ENCODE peak calls at places on chromosomes 2 and 18, in ten cellular contexts. T is uterus, H is mucosa of descending colon, Q is epithelial cell of proximal tubule, M is A549, U is K562, B is fibroblast of lung, L is neural crest cell, R is GM13977, X is hepatocyte. J is an unnamed sample.

GRCh38 chr18:25056456-25056855 is 295.5 kb downstream of the ZNF521 start:
- DNase-seq in T (no peak), H (no peak), Q (no peak), M (no peak), U (no peak), B (no peak), L (no peak), R (no peak), X (no peak), J (no peak)

GRCh38 chr2:86770816-86771215 is 19.9 kb downstream of the CD8A start:
- DNase-seq in T (no peak), H (no peak), Q (no peak), M (no peak), U (no peak), B (no peak), L (no peak), R (no peak), X (no peak), J (no peak)

GRCh38 chr2:209383212-209383611 is 40.6 kb upstream of the MAP2 start:
- DNase-seq in T (no peak), H (no peak), Q (peak; percentile 84), M (peak; percentile 2), U (no peak), B (peak; percentile 85), L (no peak), R (no peak), X (peak; percentile 44), J (no peak)

GRCh38 chr2:114426756-114427155 is 15.7 kb upstream of the DPP10 start:
- DNase-seq in T (no peak), H (no peak), Q (no peak), M (no peak), U (no peak), B (no peak), L (no peak), R (no peak), X (no peak), J (no peak)

GRCh38 chr2:12081481-12082210 is 335.2 kb downstream of the LPIN1 start:
- DNase-seq in T (no peak), H (no peak), Q (no peak), M (no peak), U (no peak), B (no peak), L (no peak), R (no peak), X (no peak), J (peak; percentile 17)

GRCh38 chr2:26067980-26068507 is 34.2 kb downstream of the RAB10 start:
- DNase-seq in T (no peak), H (no peak), Q (no peak), M (no peak), U (no peak), B (no peak), L (no peak), R (no peak), X (no peak), J (no peak)

GRCh38 chr2:168529054-168529833 is 73.2 kb downstream of the CERS6 start:
- DNase-seq in T (no peak), H (no peak), Q (no peak), M (no peak), U (no peak), B (no peak), L (no peak), R (no peak), X (no peak), J (no peak)

GRCh38 chr2:193011870-193012269 is 817.1 kb upstream of the TMEFF2 start:
- DNase-seq in T (no peak), H (no peak), Q (no peak), M (no peak), U (no peak), B (no peak), L (no peak), R (no peak), X (no peak), J (no peak)

GRCh38 chr2:105761931-105762515 is 17.3 kb downstream of the NCK2 start:
- DNase-seq in T (no peak), H (no peak), Q (no peak), M (no peak), U (no peak), B (no peak), L (no peak), R (no peak), X (no peak), J (peak; percentile 22)

GRCh38 chr2:129457277-129457818 is 522.1 kb upstream of the RAB6C start:
- DNase-seq in T (no peak), H (no peak), Q (no peak), M (no peak), U (no peak), B (no peak), L (no peak), R (no peak), X (no peak), J (no peak)

GRCh38 chr18:22378672-22379282 is 38.9 kb downstream of the CTAGE1 start:
- DNase-seq in T (no peak), H (peak; percentile 72), Q (no peak), M (peak; percentile 46), U (peak; percentile 28), B (peak; percentile 22), L (peak; percentile 7), R (no peak), X (peak; percentile 46), J (no peak)

GRCh38 chr2:219125225-219125885 is 35.3 kb downstream of the NHEJ1 start:
- DNase-seq in T (peak; percentile 61), H (peak; percentile 77), Q (peak; percentile 94), M (peak; percentile 31), U (peak; percentile 68), B (peak; percentile 99), L (no peak), R (no peak), X (peak; percentile 90), J (no peak)

GRCh38 chr2:97911922-97912575 is 83.7 kb downstream of the TMEM131 start:
- DNase-seq in T (no peak), H (no peak), Q (no peak), M (no peak), U (no peak), B (peak; percentile 60), L (no peak), R (no peak), X (no peak), J (no peak)
- TF ChIP-seq CTCF in T (no peak), H (no peak), Q (no peak), M (no peak), U (no peak), B (no peak), L (no peak), R (no peak), X (no peak), J (no peak)

GRCh38 chr2:173667415-173667814 is 297.8 kb downstream of the SP3 start:
- DNase-seq in T (no peak), H (peak; percentile 11), Q (no peak), M (no peak), U (no peak), B (no peak), L (no peak), R (no peak), X (no peak), J (no peak)
- TF ChIP-seq CTCF in T (no peak), H (no peak), Q (peak; percentile 63), M (peak; percentile 34), U (peak; percentile 27), B (no peak), L (peak; percentile 17), R (no peak), X (no peak), J (no peak)

DNA sequence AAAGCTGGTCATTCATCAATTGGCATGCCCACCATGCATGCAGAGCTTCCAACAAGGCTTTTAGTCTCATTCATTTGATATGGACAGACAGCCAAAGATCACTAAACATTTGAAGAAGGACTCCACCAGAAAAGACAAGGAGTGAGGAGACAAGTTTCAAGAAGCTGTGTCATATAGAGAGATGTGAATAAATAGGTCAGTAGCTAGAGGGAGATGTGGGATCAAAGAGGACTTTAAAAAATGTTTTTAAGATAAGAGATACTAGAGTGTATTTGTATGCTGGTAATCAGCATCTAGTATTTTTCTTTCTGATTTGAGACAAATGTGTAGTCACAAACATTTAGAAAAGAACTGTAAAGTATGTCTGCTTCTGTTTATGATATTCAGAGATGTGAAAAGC is 48.5 kb downstream of the ANTXR1 start:
- DNase-seq in T (no peak), H (no peak), Q (no peak), M (no peak), U (no peak), B (peak; percentile 39), L (no peak), R (no peak), X (no peak), J (no peak)
- TF ChIP-seq CTCF in T (no peak), H (no peak), Q (no peak), M (no peak), U (peak; percentile 14), B (no peak), L (no peak), R (no peak), X (no peak), J (no peak)

GRCh38 chr2:170715062-170715931 is at the start of gene SP5:
- DNase-seq in T (peak; percentile 69), H (peak; percentile 60), Q (no peak), M (peak; percentile 35), U (peak; percentile 88), B (peak; percentile 44), L (peak; percentile 56), R (peak; percentile 65), X (peak; percentile 81), J (peak; percentile 75)

GRCh38 chr2:170717599-170717963 is 2.4 kb downstream of the SP5 start:
- DNase-seq in T (no peak), H (no peak), Q (no peak), M (no peak), U (no peak), B (no peak), L (no peak), R (no peak), X (no peak), J (no peak)

GRCh38 chr2:170717991-170718589 is 3.0 kb downstream of the SP5 start:
- DNase-seq in T (no peak), H (no peak), Q (no peak), M (no peak), U (no peak), B (no peak), L (no peak), R (no peak), X (no peak), J (no peak)

GRCh38 chr2:170715932-170716777 is 1.0 kb downstream of the SP5 start:
- DNase-seq in T (no peak), H (peak; percentile 22), Q (no peak), M (no peak), U (no peak), B (no peak), L (no peak), R (peak; percentile 64), X (peak; percentile 23), J (peak; percentile 51)

GRCh38 chr2:170716851-170717598 is 1.9 kb downstream of the SP5 start:
- DNase-seq in T (peak; percentile 36), H (peak; percentile 51), Q (no peak), M (peak; percentile 66), U (no peak), B (peak; percentile 34), L (peak; percentile 52), R (peak; percentile 72), X (peak; percentile 90), J (peak; percentile 85)
- TF ChIP-seq CTCF in T (no peak), H (peak; percentile 47), Q (peak; percentile 46), M (peak; percentile 36), U (no peak), B (peak; percentile 17), L (peak; percentile 76), R (peak; percentile 61), X (peak; percentile 76), J (peak; percentile 71)

DNA sequence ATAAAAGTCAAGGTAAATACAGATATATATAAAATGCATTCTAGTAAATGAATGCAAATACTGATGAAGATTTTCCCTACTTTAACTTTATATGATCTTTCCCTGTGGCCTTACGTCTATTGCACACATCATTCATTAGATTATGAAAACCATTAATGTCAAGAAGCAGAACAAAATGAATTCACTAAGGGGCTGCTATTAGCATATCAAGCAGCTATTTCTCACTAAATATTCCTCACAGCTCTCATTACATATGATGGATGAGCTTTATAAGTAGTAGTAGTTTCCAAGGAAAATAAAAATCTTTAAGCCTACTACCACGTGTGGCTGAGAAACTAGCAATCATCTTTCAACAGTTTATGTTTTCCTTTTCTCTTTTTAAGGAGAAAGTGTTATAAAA is 702.8 kb upstream of the SLC39A10 start:
- DNase-seq in T (no peak), H (no peak), Q (no peak), M (no peak), U (no peak), B (no peak), L (no peak), R (no peak), X (no peak), J (no peak)
- TF ChIP-seq CTCF in T (no peak), H (no peak), Q (no peak), M (no peak), U (no peak), B (no peak), L (no peak), R (no peak), X (no peak), J (no peak)

J was measured in nephron progenitor cell.